ENCODE peak calls at places on chromosomes 6 and 20, in eight cellular contexts. S is colonic mucosa, Y is left lung, K is psoas muscle, E is ascending aorta, I is tibial artery, O is small intestine, P is lower lobe of right lung. X is an unnamed sample.

GRCh38 chr6:31041372-31041974 is 31.2 kb downstream of the MUC22 start:
- DNase-seq in S (no peak), Y (no peak), K (no peak), E (no peak), I (no peak), O (peak; percentile 48), P (no peak), X (no peak)

GRCh38 chr6:35082733-35083403 is 58.3 kb downstream of the TCP11 start:
- DNase-seq in S (no peak), Y (no peak), K (no peak), E (no peak), I (peak; percentile 59), O (no peak), P (no peak), X (peak; percentile 45)

GRCh38 chr6:38857815-38858214 is 142.7 kb downstream of the DNAH8 start:
- DNase-seq in S (no peak), Y (no peak), K (no peak), E (no peak), I (no peak), O (no peak), P (no peak), X (no peak)

GRCh38 chr6:155341130-155341828 is 27.0 kb upstream of the TFB1M start:
- DNase-seq in S (no peak), Y (no peak), K (no peak), E (no peak), I (no peak), O (no peak), P (no peak), X (no peak)

GRCh38 chr20:62860924-62861691 is 514 bp downstream of the TCFL5 start:
- DNase-seq in S (no peak), Y (peak; percentile 86), K (no peak), E (no peak), I (no peak), O (no peak), P (no peak), X (no peak)

GRCh38 chr6:42316390-42316970 is 98.8 kb upstream of the MRPS10 start:
- DNase-seq in S (peak; percentile 77), Y (no peak), K (no peak), E (no peak), I (no peak), O (peak; percentile 85), P (peak; percentile 54), X (no peak)

GRCh38 chr20:45981261-45981660 is 9.3 kb upstream of the ZNF335 start:
- DNase-seq in S (no peak), Y (no peak), K (no peak), E (no peak), I (no peak), O (no peak), P (peak; percentile 11), X (no peak)

GRCh38 chr6:7431594-7432390 is 42.2 kb downstream of the RIOK1 start:
- DNase-seq in S (no peak), Y (no peak), K (no peak), E (no peak), I (no peak), O (no peak), P (no peak), X (no peak)

GRCh38 chr6:293185-294174 is 1.2 kb downstream of the DUSP22 start:
- DNase-seq in S (peak; percentile 48), Y (peak; percentile 81), K (peak; percentile 69), E (no peak), I (peak; percentile 71), O (peak; percentile 42), P (no peak), X (peak; percentile 67)

GRCh38 chr20:45487231-45487635 is 17.7 kb downstream of the WFDC2 start:
- DNase-seq in S (no peak), Y (peak; percentile 81), K (no peak), E (no peak), I (no peak), O (no peak), P (no peak), X (no peak)

GRCh38 chr6:39243809-39244208 is 14.5 kb upstream of the KCNK5 start:
- DNase-seq in S (no peak), Y (no peak), K (peak; percentile 68), E (no peak), I (peak; percentile 90), O (no peak), P (no peak), X (no peak)

GRCh38 chr20:1663917-1664316 is 6.3 kb upstream of the SIRPG start:
- DNase-seq in S (no peak), Y (no peak), K (no peak), E (no peak), I (no peak), O (no peak), P (no peak), X (no peak)

GRCh38 chr20:46128310-46129151 is 10.4 kb downstream of the CD40 start:
- DNase-seq in S (no peak), Y (no peak), K (no peak), E (no peak), I (no peak), O (no peak), P (no peak), X (no peak)

GRCh38 chr6:129251669-129252376 is 368.9 kb downstream of the LAMA2 start:
- DNase-seq in S (peak; percentile 89), Y (no peak), K (no peak), E (no peak), I (no peak), O (peak; percentile 83), P (no peak), X (no peak)

GRCh38 chr6:43175676-43176422 is 4.8 kb downstream of the SRF start:
- DNase-seq in S (no peak), Y (no peak), K (no peak), E (no peak), I (no peak), O (no peak), P (no peak), X (peak; percentile 51)

GRCh38 chr6:152636675-152637421 is at the start of gene SYNE1:
- DNase-seq in S (no peak), Y (peak; percentile 95), K (peak; percentile 41), E (no peak), I (peak; percentile 65), O (no peak), P (peak; percentile 78), X (peak; percentile 38)

GRCh38 chr20:59402697-59403096 is 102.3 kb downstream of the EDN3 start:
- DNase-seq in S (no peak), Y (no peak), K (no peak), E (no peak), I (no peak), O (peak; percentile 58), P (no peak), X (no peak)

GRCh38 chr20:48538856-48539255 is 288.9 kb downstream of the PREX1 start:
- DNase-seq in S (no peak), Y (no peak), K (no peak), E (no peak), I (no peak), O (no peak), P (no peak), X (no peak)

GRCh38 chr6:97059473-97059872 is 134.9 kb downstream of the KLHL32 start:
- DNase-seq in S (no peak), Y (no peak), K (no peak), E (no peak), I (no peak), O (peak; percentile 38), P (no peak), X (no peak)

GRCh38 chr6:33824461-33825154 is 20.8 kb upstream of the MLN start:
- DNase-seq in S (peak; percentile 69), Y (no peak), K (no peak), E (no peak), I (no peak), O (peak; percentile 76), P (peak; percentile 75), X (no peak)

GRCh38 chr6:7251861-7252260 is 61.1 kb downstream of the SSR1 start:
- DNase-seq in S (no peak), Y (no peak), K (no peak), E (no peak), I (no peak), O (no peak), P (peak; percentile 25), X (peak; percentile 35)

GRCh38 chr20:12414446-12415274 is 497.0 kb downstream of the BTBD3 start:
- DNase-seq in S (no peak), Y (no peak), K (no peak), E (no peak), I (no peak), O (no peak), P (no peak), X (no peak)

GRCh38 chr20:15807271-15807670 is 766.0 kb downstream of the KIF16B start:
- DNase-seq in S (no peak), Y (no peak), K (no peak), E (no peak), I (no peak), O (no peak), P (no peak), X (no peak)

GRCh38 chr6:150175611-150176151 is 32.8 kb downstream of the PPP1R14C start:
- DNase-seq in S (no peak), Y (no peak), K (no peak), E (no peak), I (no peak), O (no peak), P (no peak), X (no peak)

GRCh38 chr20:64223526-64224067 is 32.0 kb upstream of the PCMTD2 start:
- DNase-seq in S (no peak), Y (no peak), K (no peak), E (no peak), I (no peak), O (no peak), P (no peak), X (no peak)

GRCh38 chr6:97401533-97401932 is 118.5 kb upstream of the MMS22L start:
- DNase-seq in S (no peak), Y (no peak), K (no peak), E (no peak), I (no peak), O (no peak), P (no peak), X (no peak)

GRCh38 chr6:63872233-63872632 is 236.6 kb downstream of the PHF3 start:
- DNase-seq in S (no peak), Y (no peak), K (no peak), E (no peak), I (no peak), O (no peak), P (no peak), X (no peak)

GRCh38 chr20:31572701-31573554 is 32.2 kb upstream of the ID1 start:
- DNase-seq in S (peak; percentile 97), Y (peak; percentile 98), K (peak; percentile 97), E (peak; percentile 90), I (peak; percentile 99), O (peak; percentile 99), P (peak; percentile 95), X (peak; percentile 96)
- H3K4me1 ChIP-seq in S (peaks cover 5% of the 10 kb centered on the region), Y (peaks cover 56% of the 10 kb centered on the region), K (peaks cover 34% of the 10 kb centered on the region), E (peaks cover 9% of the 10 kb centered on the region), I (peaks cover 23% of the 10 kb centered on the region), O (no peaks in the 10 kb centered on the region), P (peaks cover 48% of the 10 kb centered on the region), X (no peaks in the 10 kb centered on the region)

GRCh38 chr6:119348308-119349040 is 1.1 kb downstream of the MAN1A1 start:
- DNase-seq in S (peak; percentile 78), Y (peak; percentile 86), K (peak; percentile 23), E (no peak), I (peak; percentile 69), O (peak; percentile 78), P (peak; percentile 51), X (peak; percentile 79)
- H3K9me3 ChIP-seq in S (no peaks in the 10 kb centered on the region), Y (no peaks in the 10 kb centered on the region), K (no peaks in the 10 kb centered on the region), E (no peaks in the 10 kb centered on the region), I (no peaks in the 10 kb centered on the region), O (no peaks in the 10 kb centered on the region), P (no peaks in the 10 kb centered on the region), X (no peaks in the 10 kb centered on the region)

GRCh38 chr20:18724077-18724476 is 89.5 kb upstream of the SCP2D1 start:
- DNase-seq in S (no peak), Y (no peak), K (no peak), E (no peak), I (no peak), O (no peak), P (no peak), X (no peak)
- H3K4me1 ChIP-seq in S (no peaks in the 10 kb centered on the region), Y (no peaks in the 10 kb centered on the region), K (peaks cover 7% of the 10 kb centered on the region), E (no peaks in the 10 kb centered on the region), I (no peaks in the 10 kb centered on the region), O (peaks cover 2% of the 10 kb centered on the region), P (no peaks in the 10 kb centered on the region), X (no peaks in the 10 kb centered on the region)

GRCh38 chr6:90586675-90587638 is at the start of gene MAP3K7:
- DNase-seq in S (peak; percentile 95), Y (peak; percentile 92), K (peak; percentile 91), E (peak; percentile 82), I (peak; percentile 96), O (peak; percentile 95), P (peak; percentile 91), X (peak; percentile 91)
- H3K9me3 ChIP-seq in S (no peaks in the 10 kb centered on the region), Y (no peaks in the 10 kb centered on the region), K (no peaks in the 10 kb centered on the region), E (no peaks in the 10 kb centered on the region), I (no peaks in the 10 kb centered on the region), O (no peaks in the 10 kb centered on the region), P (no peaks in the 10 kb centered on the region), X (no peaks in the 10 kb centered on the region)

X was measured in right lobe of liver.